ENCODE peak calls at places on chromosomes 2 and 18, in seven cellular contexts. J, V, P, M, R, U and L are unnamed samples.

GRCh38 chr18:47968721-47969120 is 38.3 kb upstream of the SMAD2 start:
- DNase-seq in J (no peak), V (no peak), P (no peak), M (no peak), R (no peak), U (no peak), L (no peak)

GRCh38 chr2:148594216-148594615 is 50.3 kb upstream of the EPC2 start:
- DNase-seq in J (no peak), V (no peak), P (no peak), M (no peak), R (no peak), U (no peak), L (no peak)

GRCh38 chr2:19575618-19576017 is 217.2 kb upstream of the OSR1 start:
- DNase-seq in J (no peak), V (no peak), P (no peak), M (no peak), R (no peak), U (no peak), L (no peak)

GRCh38 chr2:239973392-239973791 is 51.8 kb downstream of the NDUFA10 start:
- DNase-seq in J (no peak), V (no peak), P (no peak), M (no peak), R (no peak), U (no peak), L (no peak)

GRCh38 chr2:162106146-162106551 is 32.1 kb upstream of the DPP4 start:
- DNase-seq in J (no peak), V (no peak), P (no peak), M (no peak), R (no peak), U (no peak), L (no peak)

GRCh38 chr2:64214281-64215115 is 70.3 kb upstream of the PELI1 start:
- DNase-seq in J (no peak), V (no peak), P (no peak), M (no peak), R (no peak), U (no peak), L (no peak)

GRCh38 chr2:74366036-74366435 is 14.1 kb downstream of the DCTN1 start:
- DNase-seq in J (no peak), V (no peak), P (no peak), M (no peak), R (no peak), U (no peak), L (no peak)

GRCh38 chr2:237964578-237965404 is 2.0 kb upstream of the UBE2F start:
- DNase-seq in J (no peak), V (no peak), P (no peak), M (no peak), R (no peak), U (no peak), L (no peak)

GRCh38 chr2:141021109-141021508 is 1109.7 kb downstream of the LRP1B start:
- DNase-seq in J (no peak), V (no peak), P (no peak), M (no peak), R (no peak), U (no peak), L (no peak)